ENCODE peak calls at places on chromosomes 11 and 22, in four cellular contexts. A, N, P and L are unnamed samples.

GRCh38 chr11:86047275-86047991 is 21.5 kb downstream of the PICALM start:
- DNase-seq in P (no peak), A (peak; percentile 63), N (no peak), L (no peak)

GRCh38 chr11:45924036-45924915 is 1.8 kb downstream of the LARGE2 start:
- DNase-seq in A (no peak), P (peak; percentile 10), N (no peak), L (no peak)

GRCh38 chr22:31586137-31586920 is 75.7 kb downstream of the PISD start:
- DNase-seq in A (peak; percentile 56), P (no peak), N (no peak), L (no peak)

GRCh38 chr11:86918943-86919342 is 36.3 kb downstream of the FZD4 start:
- DNase-seq in N (no peak), P (no peak), A (peak; percentile 80), L (no peak)

GRCh38 chr22:27554106-27554814 is 247.3 kb downstream of the MN1 start:
- DNase-seq in N (no peak), P (no peak), A (peak; percentile 66), L (no peak)

GRCh38 chr11:57527056-57527631 is 3.4 kb downstream of the TIMM10 start:
- DNase-seq in P (peak; percentile 66), A (peak; percentile 36), N (peak; percentile 75), L (no peak)

GRCh38 chr11:119832536-119832935 is 103.5 kb upstream of the NECTIN1 start:
- DNase-seq in A (peak; percentile 42), N (no peak), P (no peak), L (no peak)

GRCh38 chr22:45993841-45994240 is 16.9 kb upstream of the WNT7B start:
- DNase-seq in P (no peak), N (no peak), A (no peak), L (no peak)

GRCh38 chr11:120236169-120237107 is 3.5 kb upstream of the POU2F3 start:
- DNase-seq in N (no peak), A (peak; percentile 63), P (no peak), L (no peak)

GRCh38 chr11:76380161-76380976 is 563 bp downstream of the THAP12 start:
- DNase-seq in P (no peak), N (peak; percentile 45), A (peak; percentile 13), L (no peak)

GRCh38 chr22:34414467-34415440 is 494.5 kb upstream of the LARGE1 start:
- DNase-seq in A (peak; percentile 11), N (peak; percentile 69), P (no peak), L (peak; percentile 60)

GRCh38 chr11:44319170-44319551 is 9.2 kb upstream of the ALX4 start:
- DNase-seq in A (no peak), N (no peak), P (no peak), L (no peak)

GRCh38 chr22:37739611-37740049 is 42.8 kb downstream of the TRIOBP start:
- DNase-seq in A (no peak), P (peak; percentile 45), N (peak; percentile 20), L (no peak)

GRCh38 chr22:33492210-33492651 is 428.0 kb downstream of the LARGE1 start:
- DNase-seq in A (no peak), N (peak; percentile 23), P (no peak), L (no peak)

GRCh38 chr11:121058941-121059340 is 35.0 kb downstream of the TBCEL start:
- DNase-seq in N (no peak), A (no peak), P (no peak), L (no peak)

GRCh38 chr11:63609536-63609935 is 4.7 kb downstream of the PLAAT3 start:
- DNase-seq in A (no peak), P (peak; percentile 38), N (no peak), L (no peak)

GRCh38 chr11:35974878-35975578 is 31.2 kb downstream of the LDLRAD3 start:
- DNase-seq in N (no peak), P (no peak), A (no peak), L (no peak)

GRCh38 chr11:131745405-131745804 is 375.0 kb downstream of the NTM start:
- DNase-seq in P (no peak), A (peak; percentile 81), N (no peak), L (no peak)

GRCh38 chr11:68803766-68804165 is 38.0 kb downstream of the CPT1A start:
- DNase-seq in P (no peak), A (no peak), N (no peak), L (no peak)

GRCh38 chr11:96199563-96200025 is 143.4 kb downstream of the MAML2 start:
- DNase-seq in A (peak; percentile 90), P (no peak), N (no peak), L (no peak)

GRCh38 chr11:46352063-46352841 is 5.0 kb downstream of the DGKZ start:
- DNase-seq in P (no peak), N (peak; percentile 71), A (no peak), L (no peak)

GRCh38 chr11:18332891-18333290 is 10.5 kb downstream of the GTF2H1 start:
- DNase-seq in A (no peak), N (no peak), P (no peak), L (no peak)

GRCh38 chr22:45763236-45763624 is 91.6 kb downstream of the ATXN10 start:
- DNase-seq in P (no peak), A (no peak), N (no peak), L (no peak)

GRCh38 chr11:118615996-118616395 is 8.6 kb downstream of the PHLDB1 start:
- DNase-seq in N (no peak), A (no peak), P (no peak), L (no peak)

GRCh38 chr11:34028407-34028804 is 23.1 kb upstream of the CAPRIN1 start:
- DNase-seq in A (peak; percentile 20), P (peak; percentile 33), N (no peak), L (no peak)

GRCh38 chr11:69813839-69814238 is 5.4 kb downstream of the FGF3 start:
- DNase-seq in A (no peak), N (no peak), P (no peak), L (no peak)

GRCh38 chr11:19419813-19420212 is 179.1 kb upstream of the E2F8 start:
- DNase-seq in P (no peak), A (peak; percentile 62), N (no peak), L (no peak)

GRCh38 chr11:90241414-90241813 is 18.6 kb upstream of the CHORDC1 start:
- DNase-seq in A (no peak), N (no peak), P (no peak), L (no peak)

GRCh38 chr11:2143652-2144548 is 4.7 kb upstream of the IGF2 start:
- DNase-seq in P (no peak), N (no peak), A (no peak), L (no peak)
- TF ChIP-seq CTCF in P (peak; percentile 29), N (peak; percentile 14), A (no peak), L (no peak)

GRCh38 chr22:30007361-30007760 is 72.9 kb upstream of the HORMAD2 start:
- DNase-seq in P (no peak), N (no peak), A (no peak), L (no peak)

GRCh38 chr22:30005213-30005857 is 74.9 kb upstream of the HORMAD2 start:
- DNase-seq in N (peak; percentile 57), A (peak; percentile 43), P (peak; percentile 66), L (peak; percentile 13)

GRCh38 chr22:30002861-30003489 is 77.3 kb upstream of the HORMAD2 start:
- DNase-seq in P (no peak), N (no peak), A (no peak), L (no peak)

GRCh38 chr22:30004101-30004500 is 76.2 kb upstream of the HORMAD2 start:
- DNase-seq in A (peak; percentile 20), N (no peak), P (no peak), L (no peak)

GRCh38 chr22:30004689-30005088 is 75.6 kb upstream of the HORMAD2 start:
- DNase-seq in A (peak; percentile 19), N (no peak), P (no peak), L (no peak)
- H3K4me3 ChIP-seq in A (no peak overlapping the region), N (no peak overlapping the region), P (no peak overlapping the region), L (no peak overlapping the region)

GRCh38 chr11:91876746-91877145 is 347.9 kb upstream of the FAT3 start:
- DNase-seq in N (no peak), P (no peak), A (no peak), L (no peak)

DNA sequence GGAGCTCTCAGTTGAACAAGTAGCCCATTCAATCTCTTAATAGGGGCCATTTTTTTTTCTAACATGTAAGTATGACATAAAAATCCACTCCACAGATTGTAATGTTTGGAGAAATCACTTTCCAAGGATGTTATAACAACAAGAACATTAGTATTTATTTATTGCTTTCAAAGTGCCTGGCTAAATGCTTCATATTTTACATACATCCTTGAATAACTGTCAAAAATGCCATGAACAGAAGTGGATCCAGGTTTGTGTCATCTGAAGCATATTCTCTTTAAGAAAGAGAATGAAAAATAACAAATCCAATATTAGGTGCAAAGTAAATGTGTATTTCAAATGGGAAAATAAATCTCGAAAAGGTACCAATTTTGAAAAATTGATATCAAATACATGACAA is 344.0 kb upstream of the FAT3 start:
- DNase-seq in A (no peak), N (no peak), P (no peak), L (no peak)
- TF ChIP-seq CTCF in A (no peak), N (no peak), P (no peak), L (no peak)

GRCh38 chr22:21570398-21570797 is 2.9 kb downstream of the UBE2L3 start:
- DNase-seq in A (no peak), N (no peak), P (no peak), L (no peak)
- H3K4me3 ChIP-seq in A (no peak overlapping the region), N (peak overlapping the region; percentile 90), P (no peak overlapping the region), L (peak overlapping the region; percentile 33)